ENCODE peak calls at places on chromosomes 3 and 15, in five cellular contexts. Q is NCI-H524; K is skeletal muscle cell; A is activated CD8-positive, alpha-beta T cell treated with anti-CD3 and anti-CD28 coated beads, Interleukin-2, amount 10 ng/mL, durations not matched to agents 7 days and 5 days; S is stimulated activated CD8-positive, alpha-beta memory T cell treated with anti-CD3 and anti-CD28 coated beads, Interleukin-4, amount 100 ng/mL, for 48 hours. R is an unnamed sample.

GRCh38 chr3:129037093-129037419 is 23.5 kb upstream of the GP9 start:
- DNase-seq in S (no peak), Q (no peak), K (no peak), A (no peak), R (no peak)

GRCh38 chr3:72004749-72005292 is 219.9 kb upstream of the PROK2 start:
- DNase-seq in A (no peak), S (no peak), K (no peak), Q (no peak), R (no peak)

GRCh38 chr15:89371145-89372044 is 36.8 kb upstream of the POLG start:
- DNase-seq in S (no peak), K (no peak), A (no peak), Q (no peak), R (no peak)

GRCh38 chr15:52481915-52482314 is 46.8 kb downstream of the MYO5A start:
- DNase-seq in K (peak; percentile 63), Q (no peak), S (peak; percentile 30), A (peak; percentile 82), R (peak; percentile 14)

GRCh38 chr3:187986514-187986934 is 167.4 kb upstream of the LPP start:
- DNase-seq in S (peak; percentile 66), Q (no peak), K (peak; percentile 79), A (no peak), R (peak; percentile 50)

GRCh38 chr3:173876476-173876875 is 478.9 kb downstream of the NLGN1 start:
- DNase-seq in K (no peak), Q (no peak), S (no peak), A (no peak), R (no peak)

GRCh38 chr3:49032646-49033304 is 3.6 kb upstream of the IMPDH2 start:
- DNase-seq in K (no peak), A (no peak), S (no peak), Q (no peak), R (no peak)

GRCh38 chr3:7517979-7518378 is 657.1 kb downstream of the GRM7 start:
- DNase-seq in K (no peak), S (no peak), Q (peak; percentile 71), A (no peak), R (no peak)

GRCh38 chr3:45462522-45463262 is 74.3 kb downstream of the LARS2 start:
- DNase-seq in Q (no peak), K (no peak), A (peak; percentile 36), S (peak; percentile 76), R (no peak)

GRCh38 chr15:48582472-48583235 is 62.9 kb downstream of the FBN1 start:
- DNase-seq in Q (no peak), S (no peak), K (peak; percentile 90), A (no peak), R (no peak)

R was measured in SW 1271.